ENCODE peak calls at places on chromosomes 6 and 20, in eight cellular contexts. L, A, S, V, D, H, B and P are unnamed samples.

GRCh38 chr20:61461459-61461858 is 209.4 kb downstream of the CDH4 start:
- DNase-seq in B (no peak), L (no peak), D (no peak), S (no peak), A (no peak), H (no peak), V (no peak), P (no peak)

GRCh38 chr6:24802271-24803059 is 3.7 kb upstream of the ARMH2 start:
- DNase-seq in D (no peak), V (no peak), A (no peak), L (no peak), B (no peak), S (no peak), H (no peak), P (no peak)

GRCh38 chr20:1005452-1006027 is 3.4 kb upstream of the RSPO4 start:
- DNase-seq in D (peak), A (no peak), L (no peak), V (no peak), B (peak), S (no peak), H (peak), P (no peak)

GRCh38 chr20:32543570-32544259 is 41.4 kb downstream of the NOL4L start:
- DNase-seq in A (no peak), L (no peak), S (no peak), B (no peak), V (no peak), H (no peak), D (no peak), P (no peak)

GRCh38 chr20:47228654-47229053 is 127.8 kb downstream of the ZMYND8 start:
- DNase-seq in V (no peak), H (no peak), B (no peak), S (no peak), D (no peak), L (no peak), A (no peak), P (no peak)

GRCh38 chr6:12012231-12012565 is at the start of gene HIVEP1:
- DNase-seq in S (peak), B (peak), H (peak), L (no peak), A (no peak), D (no peak), V (peak), P (no peak)

GRCh38 chr6:19983374-19983773 is 146.2 kb downstream of the ID4 start:
- DNase-seq in D (no peak), V (no peak), B (no peak), L (no peak), A (no peak), S (no peak), H (no peak), P (no peak)

GRCh38 chr6:137165375-137166246 is 7.8 kb downstream of the IL22RA2 start:
- DNase-seq in A (peak), V (no peak), B (peak), L (no peak), S (peak), H (no peak), D (peak), P (no peak)

GRCh38 chr6:56772737-56773184 is 130.1 kb upstream of the DST start:
- DNase-seq in D (peak), L (no peak), S (peak), H (peak), B (peak), V (no peak), A (peak), P (peak)

GRCh38 chr20:32638848-32639247 is 34.9 kb downstream of the C20orf203 start:
- DNase-seq in H (no peak), V (no peak), L (no peak), B (no peak), D (peak), A (peak), S (no peak), P (no peak)

GRCh38 chr6:55836481-55836880 is 38.9 kb downstream of the BMP5 start:
- DNase-seq in S (no peak), A (peak), V (no peak), B (no peak), H (no peak), D (no peak), L (no peak), P (no peak)

GRCh38 chr6:122082370-122082769 is 317.1 kb upstream of the HSF2 start:
- DNase-seq in A (no peak), L (no peak), V (no peak), S (no peak), D (no peak), B (no peak), H (no peak), P (no peak)

GRCh38 chr6:130293800-130294199 is 71.0 kb upstream of the SAMD3 start:
- DNase-seq in V (peak), H (no peak), S (peak), B (peak), L (no peak), D (peak), A (peak), P (no peak)

GRCh38 chr6:117404548-117404947 is 21.2 kb downstream of the ROS1 start:
- DNase-seq in D (peak), L (no peak), V (no peak), S (peak), H (no peak), B (peak), A (no peak), P (no peak)

GRCh38 chr6:143746202-143747119 is 68.7 kb downstream of the PHACTR2 start:
- DNase-seq in L (no peak), A (peak), D (no peak), S (no peak), B (no peak), H (no peak), V (no peak), P (no peak)

GRCh38 chr20:35166242-35166830 is 5.5 kb upstream of the PROCR start:
- DNase-seq in S (no peak), D (no peak), H (no peak), B (no peak), A (no peak), V (no peak), L (no peak), P (peak)

GRCh38 chr20:46081074-46081473 is 8.7 kb downstream of the NCOA5 start:
- DNase-seq in B (no peak), D (no peak), A (no peak), S (no peak), V (no peak), L (no peak), H (no peak), P (no peak)

GRCh38 chr6:146595981-146596731 is 2.6 kb upstream of the ADGB start:
- DNase-seq in D (no peak), S (no peak), B (no peak), A (no peak), H (no peak), V (no peak), L (no peak), P (peak)

GRCh38 chr20:5531318-5532081 is 214.7 kb upstream of the PROKR2 start:
- DNase-seq in D (peak), S (peak), H (no peak), B (no peak), L (no peak), V (no peak), A (peak), P (no peak)

GRCh38 chr6:53794073-53794719 is 609 bp upstream of the LRRC1 start:
- DNase-seq in S (peak), A (peak), H (peak), L (peak), D (peak), V (peak), B (peak), P (peak)

GRCh38 chr6:151317206-151317994 is 74.0 kb downstream of the ZBTB2 start:
- DNase-seq in L (no peak), A (peak), V (no peak), S (peak), H (no peak), B (no peak), D (peak), P (no peak)

GRCh38 chr6:132818404-132819359 is 4.3 kb downstream of the RPS12 start:
- DNase-seq in S (peak), H (no peak), A (peak), D (no peak), L (no peak), V (no peak), B (no peak), P (no peak)

GRCh38 chr20:35888659-35889058 is 65.6 kb downstream of the SCAND1 start:
- DNase-seq in H (no peak), L (no peak), D (no peak), A (no peak), B (no peak), S (no peak), V (no peak), P (no peak)

GRCh38 chr6:79269877-79270276 is 35.4 kb upstream of the HMGN3 start:
- DNase-seq in S (peak), V (no peak), L (peak), H (no peak), A (peak), B (no peak), D (no peak), P (peak)

GRCh38 chr6:811806-812205 is 118.9 kb upstream of the EXOC2 start:
- DNase-seq in V (no peak), S (peak), D (no peak), A (peak), B (no peak), L (peak), H (no peak), P (no peak)

GRCh38 chr20:31833130-31833930 is 12.1 kb downstream of the FOXS1 start:
- DNase-seq in L (no peak), V (peak), B (peak), A (peak), D (peak), S (no peak), H (no peak), P (no peak)

GRCh38 chr20:50569864-50570836 is 60.0 kb downstream of the PTPN1 start:
- DNase-seq in S (no peak), H (peak), B (no peak), L (no peak), V (no peak), A (peak), D (peak), P (no peak)
- TF ChIP-seq CTCF in S (peak), H (no peak), B (no peak), L (peak), V (no peak), A (peak), D (peak), P (no peak)

DNA sequence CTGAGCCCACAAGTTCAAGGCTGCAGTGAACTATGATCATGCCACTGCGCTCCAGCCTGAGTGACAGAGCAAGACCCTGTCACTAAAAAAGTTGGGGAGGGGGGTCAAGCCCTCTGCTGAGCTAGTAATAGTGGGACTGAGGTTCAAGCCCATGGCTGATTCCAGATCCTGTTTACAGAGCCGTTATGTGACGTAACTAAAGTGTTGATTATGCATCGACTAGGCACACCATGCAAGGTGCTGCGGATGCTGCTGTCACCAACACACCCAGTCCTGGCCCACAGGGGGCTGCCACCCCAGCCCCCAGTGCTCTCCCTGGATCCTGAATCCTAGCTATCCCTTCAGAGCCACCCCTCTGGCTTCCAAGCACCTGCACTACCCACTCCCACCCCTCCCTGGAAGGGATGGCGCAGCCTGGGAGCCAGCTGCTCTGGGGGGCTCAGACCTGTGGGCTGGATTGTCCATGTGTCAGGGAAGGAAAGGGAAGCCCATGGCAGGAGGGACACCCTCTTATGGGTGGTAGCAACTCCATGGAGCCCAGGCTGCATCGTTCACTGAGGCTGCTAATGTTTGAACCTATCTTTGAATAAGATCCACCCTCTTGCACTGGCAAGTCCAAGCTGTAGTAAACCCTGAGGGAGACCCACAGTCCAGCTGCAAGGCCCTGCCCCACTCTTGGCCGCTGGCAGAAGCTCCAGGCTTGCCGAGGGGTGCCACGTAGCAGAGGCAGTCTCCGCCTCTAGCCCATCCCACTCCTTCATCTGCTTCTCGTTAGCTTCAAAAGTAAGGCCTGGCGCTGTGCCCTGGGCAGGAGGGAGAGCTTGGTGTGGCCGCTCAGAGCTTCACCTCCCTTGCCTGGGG is 95.0 kb downstream of the SNX5 start:
- DNase-seq in V (no peak), B (peak), S (peak), A (peak), L (peak), H (peak), D (peak), P (peak)
- TF ChIP-seq CTCF in V (no peak), B (no peak), S (no peak), A (no peak), L (no peak), H (no peak), D (no peak), P (no peak)

DNA sequence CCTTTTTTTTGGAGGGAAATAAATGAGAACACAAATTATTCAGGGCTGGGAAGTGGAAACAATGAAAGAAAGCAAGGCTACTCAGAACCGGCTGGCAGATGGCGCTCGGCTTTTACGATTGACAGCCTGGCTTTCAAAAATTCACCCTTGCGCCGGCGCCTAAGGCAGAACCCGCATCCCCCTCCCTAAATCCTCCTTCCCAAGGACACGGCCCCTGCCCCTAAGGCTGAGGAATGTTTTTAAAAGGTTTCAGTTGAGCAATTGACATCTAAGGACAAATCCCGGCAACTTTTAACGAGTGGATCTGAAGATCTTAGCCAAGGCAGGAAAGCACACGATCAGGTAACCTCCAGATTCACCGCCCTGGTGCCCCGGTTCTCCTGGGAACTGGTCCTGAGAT is 16.3 kb downstream of the GNAS start:
- DNase-seq in L (no peak), D (no peak), S (no peak), H (no peak), V (peak), B (no peak), A (no peak), P (no peak)
- TF ChIP-seq CTCF in L (peak), D (no peak), S (peak), H (no peak), V (peak), B (no peak), A (no peak), P (no peak)

GRCh38 chr6:32113386-32114352 is 4.5 kb upstream of the TNXB start:
- DNase-seq in S (peak), L (peak), H (peak), V (no peak), D (peak), B (peak), A (peak), P (peak)
- TF ChIP-seq CTCF in S (peak), L (peak), H (peak), V (no peak), D (peak), B (no peak), A (peak), P (peak)

GRCh38 chr20:22723659-22724058 is 139.3 kb upstream of the FOXA2 start:
- DNase-seq in D (no peak), A (peak), H (no peak), L (no peak), B (no peak), V (no peak), S (peak), P (no peak)
- TF ChIP-seq CTCF in D (no peak), A (no peak), H (no peak), L (no peak), B (no peak), V (no peak), S (no peak), P (no peak)

GRCh38 chr20:25057234-25058050 is 497 bp downstream of the ACSS1 start:
- DNase-seq in H (peak), D (peak), A (peak), B (peak), S (peak), L (no peak), V (peak), P (peak)
- TF ChIP-seq CTCF in H (no peak), D (no peak), A (no peak), B (no peak), S (no peak), L (no peak), V (no peak), P (peak)